ENCODE peak calls at places on chromosomes 11 and 22, in ten cellular contexts. E, Z, H, D, N, L, X, Y, F and C are unnamed samples.

GRCh38 chr11:45560153-45560934 is 105.1 kb downstream of the CHST1 start:
- DNase-seq in D (no peak), F (no peak), L (peak; percentile 28), Y (peak; percentile 87), N (no peak), E (no peak), H (no peak), X (no peak), Z (no peak), C (no peak)

GRCh38 chr11:47924184-47924671 is 56.1 kb upstream of the PTPRJ start:
- DNase-seq in X (no peak), N (no peak), H (peak; percentile 41), L (no peak), F (no peak), D (peak; percentile 36), Z (no peak), E (peak; percentile 96), Y (no peak), C (no peak)

GRCh38 chr22:25361899-25362214 is 142.4 kb downstream of the CRYBB2 start:
- DNase-seq in D (no peak), H (no peak), E (no peak), N (no peak), Z (no peak), L (no peak), X (no peak), F (no peak), Y (no peak), C (no peak)

GRCh38 chr11:44765026-44765595 is 38.3 kb downstream of the TSPAN18 start:
- DNase-seq in H (no peak), N (no peak), X (no peak), E (no peak), L (no peak), D (no peak), Y (peak; percentile 55), Z (no peak), F (no peak), C (no peak)

GRCh38 chr11:76642341-76642740 is 28.2 kb downstream of the LRRC32 start:
- DNase-seq in L (no peak), F (no peak), N (no peak), X (no peak), Z (peak; percentile 35), E (no peak), H (no peak), Y (no peak), D (no peak), C (peak; percentile 62)

GRCh38 chr22:49018601-49019000 is 809.1 kb downstream of the BRD1 start:
- DNase-seq in E (no peak), L (no peak), F (no peak), Z (no peak), X (no peak), D (no peak), N (no peak), H (no peak), Y (no peak), C (no peak)

GRCh38 chr11:15509082-15509481 is 394.4 kb downstream of the INSC start:
- DNase-seq in F (no peak), X (no peak), D (no peak), Y (no peak), Z (no peak), N (no peak), E (no peak), H (no peak), L (no peak), C (no peak)

GRCh38 chr11:16403851-16404250 is 47.5 kb upstream of the SOX6 start:
- DNase-seq in L (no peak), Y (no peak), D (no peak), F (no peak), N (no peak), H (no peak), X (no peak), Z (no peak), E (no peak), C (no peak)

GRCh38 chr22:26970809-26971394 is 313.5 kb downstream of the MIAT start:
- DNase-seq in D (no peak), E (no peak), Z (no peak), F (peak; percentile 18), X (no peak), H (peak; percentile 28), L (no peak), N (no peak), Y (no peak), C (no peak)

GRCh38 chr22:19064354-19065054 is 57.7 kb downstream of the DGCR2 start:
- DNase-seq in E (no peak), L (no peak), N (no peak), Z (no peak), H (no peak), D (no peak), F (no peak), Y (no peak), X (no peak), C (no peak)

GRCh38 chr11:128610765-128611617 is 23.6 kb upstream of the ETS1 start:
- DNase-seq in H (no peak), E (no peak), Y (no peak), X (peak; percentile 45), L (no peak), Z (peak; percentile 51), F (no peak), N (no peak), D (no peak), C (no peak)

GRCh38 chr22:29037340-29037932 is 24.2 kb downstream of the C22orf31 start:
- DNase-seq in Z (no peak), X (no peak), L (no peak), H (no peak), N (no peak), F (no peak), D (no peak), E (no peak), Y (no peak), C (no peak)

GRCh38 chr11:575996-576756 is at the start of gene PHRF1:
- DNase-seq in D (peak; percentile 99), N (peak; percentile 77), L (peak; percentile 97), Y (peak; percentile 93), E (peak; percentile 95), X (peak; percentile 93), Z (peak; percentile 95), F (peak; percentile 91), H (peak; percentile 88), C (peak; percentile 96)

GRCh38 chr11:63832336-63832735 is 6.6 kb upstream of the MARK2 start:
- DNase-seq in E (no peak), H (no peak), X (no peak), N (no peak), F (no peak), Y (no peak), D (no peak), Z (no peak), L (no peak), C (no peak)

GRCh38 chr11:4511846-4512245 is 29.4 kb downstream of the OR52K1 start:
- DNase-seq in L (no peak), X (no peak), Z (no peak), E (no peak), D (no peak), N (no peak), F (no peak), H (no peak), Y (no peak), C (no peak)